ENCODE peak calls at places on chromosomes 3 and 15, in five cellular contexts. O, E, U, G and R are unnamed samples.

GRCh38 chr15:62706361-62706760 is 336.2 kb upstream of the TPM1 start:
- DNase-seq in O (no peak), E (no peak), U (no peak), G (no peak), R (no peak)

GRCh38 chr15:91320106-91320505 is 220.0 kb downstream of the SV2B start:
- DNase-seq in O (no peak), E (no peak), U (no peak), G (no peak), R (no peak)

GRCh38 chr3:128487813-128488635 is 5.0 kb downstream of the GATA2 start:
- DNase-seq in O (peak), E (peak), U (no peak), G (no peak), R (no peak)

GRCh38 chr3:98592345-98592935 is 971 bp downstream of the CPOX start:
- DNase-seq in O (no peak), E (no peak), U (no peak), G (no peak), R (no peak)

GRCh38 chr3:42780398-42780797 is 7.3 kb upstream of the CCDC13 start:
- DNase-seq in O (no peak), E (no peak), U (no peak), G (no peak), R (no peak)

GRCh38 chr3:137687181-137687880 is 76.8 kb upstream of the SOX14 start:
- DNase-seq in O (no peak), E (no peak), U (no peak), G (no peak), R (no peak)

GRCh38 chr3:129233538-129233937 is 15.9 kb upstream of the COPG1 start:
- DNase-seq in O (no peak), E (peak), U (no peak), G (no peak), R (peak)

GRCh38 chr3:107993771-107994170 is 97.1 kb downstream of the CD47 start:
- DNase-seq in O (peak), E (no peak), U (no peak), G (no peak), R (no peak)

GRCh38 chr15:84981054-84981710 is 474 bp upstream of the PDE8A start:
- DNase-seq in O (peak), E (peak), U (peak), G (peak), R (peak)

GRCh38 chr3:21188459-21188858 is 562.6 kb downstream of the ZNF385D start:
- DNase-seq in O (no peak), E (no peak), U (no peak), G (no peak), R (no peak)

GRCh38 chr15:89433686-89434085 is 62.7 kb downstream of the RHCG start:
- DNase-seq in O (no peak), E (no peak), U (no peak), G (no peak), R (no peak)

GRCh38 chr3:164641071-164641470 is 437.2 kb downstream of the SI start:
- DNase-seq in O (peak), E (no peak), U (no peak), G (no peak), R (no peak)

GRCh38 chr3:185400340-185400667 is 37.4 kb downstream of the MAP3K13 start:
- DNase-seq in O (peak), E (no peak), U (no peak), G (no peak), R (no peak)

GRCh38 chr3:50322386-50323091 is at the start of gene HYAL2:
- DNase-seq in O (no peak), E (peak), U (no peak), G (no peak), R (no peak)

GRCh38 chr15:78047631-78048409 is 29.7 kb downstream of the TBC1D2B start:
- DNase-seq in O (peak), E (peak), U (peak), G (no peak), R (no peak)

GRCh38 chr3:158731938-158732855 is at the start of gene RARRES1:
- DNase-seq in O (no peak), E (peak), U (peak), G (no peak), R (peak)

GRCh38 chr15:94168250-94168649 is 63.1 kb upstream of the MCTP2 start:
- DNase-seq in O (no peak), E (no peak), U (no peak), G (no peak), R (no peak)

GRCh38 chr3:52446631-52447511 is 2.0 kb upstream of the SEMA3G start:
- DNase-seq in O (no peak), E (peak), U (peak), G (peak), R (peak)

GRCh38 chr15:98958918-98959639 is 48.5 kb downstream of the PGPEP1L start:
- DNase-seq in O (no peak), E (no peak), U (no peak), G (no peak), R (no peak)